ENCODE peak calls at places on chromosomes 2 and 18, in seven cellular contexts. R, Q, V, S, O, J and I are unnamed samples.

GRCh38 chr2:230414302-230414701 is 1.7 kb upstream of the SP100 start:
- DNase-seq in R (no peak), O (no peak), S (no peak), Q (no peak), V (no peak), J (no peak), I (no peak)

GRCh38 chr18:78492064-78492812 is 487.4 kb upstream of the SALL3 start:
- DNase-seq in S (no peak), O (no peak), Q (no peak), V (peak), R (no peak), J (no peak), I (no peak)

GRCh38 chr2:66901344-66901743 is 466.4 kb downstream of the MEIS1 start:
- DNase-seq in O (no peak), R (no peak), Q (no peak), S (no peak), J (no peak), V (no peak), I (no peak)

GRCh38 chr2:236345081-236345714 is 81.0 kb upstream of the ASB18 start:
- DNase-seq in V (no peak), O (no peak), J (no peak), Q (no peak), S (no peak), R (no peak), I (no peak)

GRCh38 chr2:180554330-180554729 is 426.1 kb upstream of the UBE2E3 start:
- DNase-seq in O (no peak), R (no peak), J (no peak), S (no peak), Q (no peak), V (no peak), I (no peak)

GRCh38 chr2:13003500-13003899 is 286.8 kb downstream of the TRIB2 start:
- DNase-seq in V (no peak), J (no peak), O (no peak), R (no peak), Q (no peak), S (no peak), I (no peak)

GRCh38 chr2:60552096-60552850 is 1.2 kb downstream of the BCL11A start:
- DNase-seq in J (no peak), R (no peak), V (peak), S (no peak), Q (no peak), O (no peak), I (no peak)

GRCh38 chr2:175414872-175415487 is 233.5 kb upstream of the ATP5MC3 start:
- DNase-seq in R (no peak), O (no peak), Q (no peak), V (peak), J (peak), S (peak), I (peak)

GRCh38 chr2:221285156-221285555 is 286.9 kb downstream of the EPHA4 start:
- DNase-seq in J (no peak), S (no peak), V (no peak), R (no peak), O (no peak), Q (no peak), I (no peak)

GRCh38 chr2:233386382-233387041 is 32.2 kb downstream of the DGKD start:
- DNase-seq in Q (peak), V (no peak), R (no peak), O (no peak), S (no peak), J (no peak), I (peak)

GRCh38 chr2:17916584-17916983 is 38.1 kb downstream of the KCNS3 start:
- DNase-seq in V (no peak), S (no peak), R (no peak), O (no peak), J (no peak), Q (no peak), I (no peak)

GRCh38 chr2:55010915-55011314 is 39.3 kb downstream of the RTN4 start:
- DNase-seq in R (no peak), Q (peak), J (no peak), V (no peak), O (no peak), S (peak), I (no peak)

GRCh38 chr18:75161629-75162028 is 47.3 kb downstream of the PTGR3 start:
- DNase-seq in Q (no peak), V (peak), S (peak), J (peak), O (peak), R (no peak), I (peak)

GRCh38 chr2:226959418-226959817 is 123.6 kb downstream of the RHBDD1 start:
- DNase-seq in V (no peak), O (no peak), R (no peak), Q (no peak), S (no peak), J (no peak), I (no peak)

GRCh38 chr2:190344275-190344827 is 962 bp downstream of the INPP1 start:
- DNase-seq in O (peak), S (peak), V (peak), Q (no peak), J (peak), R (no peak), I (no peak)

GRCh38 chr18:36406805-36407204 is 109.3 kb downstream of the FHOD3 start:
- DNase-seq in R (no peak), Q (no peak), O (no peak), S (no peak), V (no peak), J (no peak), I (no peak)

GRCh38 chr2:49192041-49192440 is 37.7 kb upstream of the FSHR start:
- DNase-seq in J (no peak), O (no peak), R (no peak), V (no peak), S (no peak), Q (no peak), I (no peak)

GRCh38 chr2:149595069-149595963 is 7.7 kb upstream of the MMADHC start:
- DNase-seq in S (no peak), J (no peak), Q (no peak), O (no peak), V (peak), R (no peak), I (no peak)

GRCh38 chr2:61011649-61012048 is 5.9 kb upstream of the PEX13 start:
- DNase-seq in J (no peak), Q (no peak), O (no peak), V (no peak), S (no peak), R (no peak), I (no peak)

GRCh38 chr18:51006061-51006818 is 23.8 kb upstream of the SMAD4 start:
- DNase-seq in O (no peak), J (no peak), R (no peak), S (no peak), Q (no peak), V (peak), I (no peak)

GRCh38 chr2:127656569-127657231 is 10.7 kb downstream of the GPR17 start:
- DNase-seq in Q (peak), J (no peak), S (no peak), R (no peak), O (no peak), V (no peak), I (no peak)

GRCh38 chr2:21018290-21018689 is 25.6 kb downstream of the APOB start:
- DNase-seq in Q (no peak), J (no peak), V (no peak), O (no peak), S (no peak), R (no peak), I (no peak)

GRCh38 chr2:227366861-227367800 is 12.0 kb downstream of the TM4SF20 start:
- DNase-seq in O (no peak), R (no peak), J (no peak), Q (no peak), S (no peak), V (no peak), I (no peak)

GRCh38 chr2:3624059-3624794 is 29.3 kb downstream of the COLEC11 start:
- DNase-seq in J (no peak), V (no peak), R (no peak), O (no peak), Q (peak), S (no peak), I (peak)

DNA sequence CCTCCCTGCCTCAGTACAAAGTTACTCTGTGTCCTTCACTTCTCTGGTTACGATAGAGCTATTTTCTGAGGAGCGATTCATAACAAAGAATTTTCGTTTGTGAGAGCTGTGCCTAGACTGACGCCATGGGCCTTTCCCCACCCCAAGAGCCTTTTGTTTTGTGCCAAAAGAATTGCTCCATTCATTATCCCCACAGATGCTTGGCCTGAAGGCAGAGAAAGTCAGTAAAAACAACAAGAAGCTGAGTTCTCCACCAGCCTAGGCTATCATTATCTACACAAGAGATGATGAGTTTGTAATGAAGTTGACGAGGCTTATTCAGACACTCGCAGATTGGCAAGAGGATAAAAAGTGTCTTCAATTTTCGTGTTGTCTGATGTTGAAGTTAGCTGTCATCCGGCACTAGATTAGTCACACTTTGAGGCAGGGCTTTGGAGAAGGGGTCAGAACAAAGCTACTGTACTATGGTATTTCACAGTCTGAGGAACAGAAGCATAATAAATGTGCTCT is 278.3 kb upstream of the FIGN start:
- DNase-seq in J (no peak), Q (no peak), S (no peak), V (no peak), R (no peak), O (no peak), I (peak)
- H3K27ac ChIP-seq in J (no peak), Q (no peak), S (no peak), V (no peak), R (no peak), O (no peak), I (no peak)

GRCh38 chr2:240146141-240146561 is 5.7 kb upstream of the OTOS start:
- DNase-seq in Q (no peak), J (no peak), O (no peak), S (no peak), V (no peak), R (no peak), I (no peak)

GRCh38 chr2:240145461-240145860 is 5.0 kb upstream of the OTOS start:
- DNase-seq in Q (no peak), O (no peak), S (no peak), J (no peak), V (no peak), R (no peak), I (no peak)

GRCh38 chr2:240147911-240148587 is 7.6 kb upstream of the OTOS start:
- DNase-seq in V (no peak), O (no peak), R (no peak), J (no peak), S (no peak), Q (no peak), I (no peak)

GRCh38 chr2:240146591-240147278 is 6.3 kb upstream of the OTOS start:
- DNase-seq in R (no peak), V (no peak), Q (no peak), J (no peak), O (no peak), S (no peak), I (no peak)

DNA sequence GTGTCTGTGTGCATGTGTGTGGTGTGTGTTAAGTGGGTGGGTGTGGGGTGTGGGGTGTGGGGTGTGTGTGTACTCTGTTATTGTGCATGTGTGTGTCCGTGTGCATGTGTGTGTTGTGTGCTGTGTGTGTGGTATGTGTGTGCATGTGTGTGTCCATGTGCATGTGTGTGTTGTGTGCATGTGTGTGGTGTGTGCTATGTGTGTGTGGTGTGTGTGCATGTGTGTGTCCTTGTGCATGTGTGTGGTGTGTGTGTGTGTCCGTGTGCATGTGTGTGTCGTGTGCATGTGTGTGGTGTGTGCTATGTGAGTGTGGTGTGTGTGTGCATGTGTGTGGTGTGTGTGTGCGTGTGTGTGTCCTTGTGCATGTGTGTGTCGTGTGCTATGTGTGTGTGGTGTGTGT is 6.9 kb upstream of the OTOS start:
- DNase-seq in S (no peak), Q (no peak), O (no peak), R (no peak), V (no peak), J (no peak), I (no peak)
- H3K27ac ChIP-seq in S (no peak), Q (no peak), O (no peak), R (no peak), V (no peak), J (no peak), I (no peak)

DNA sequence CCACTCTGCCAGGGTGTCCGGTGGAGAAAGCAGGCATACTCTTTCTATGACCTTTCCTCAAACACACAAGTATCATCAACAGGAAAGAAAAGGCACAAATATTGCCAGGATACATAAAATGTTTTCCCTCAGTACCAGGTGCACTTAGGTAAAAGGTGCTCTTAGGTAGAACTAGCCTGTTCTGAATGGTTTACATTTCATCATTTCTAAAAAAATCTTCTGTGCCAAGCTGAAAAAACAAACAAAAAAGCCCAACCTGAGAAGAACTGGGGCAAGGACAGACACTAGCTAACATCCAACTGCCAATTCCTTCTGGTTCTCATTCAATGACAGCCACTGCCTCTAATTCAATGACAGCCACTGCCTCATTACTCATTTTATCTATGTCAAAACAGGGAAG is 68.5 kb downstream of the SPIRE1 start:
- DNase-seq in V (no peak), J (no peak), S (no peak), Q (no peak), O (no peak), R (no peak), I (no peak)
- H3K27ac ChIP-seq in V (no peak), J (no peak), S (peak), Q (no peak), O (no peak), R (no peak), I (no peak)

DNA sequence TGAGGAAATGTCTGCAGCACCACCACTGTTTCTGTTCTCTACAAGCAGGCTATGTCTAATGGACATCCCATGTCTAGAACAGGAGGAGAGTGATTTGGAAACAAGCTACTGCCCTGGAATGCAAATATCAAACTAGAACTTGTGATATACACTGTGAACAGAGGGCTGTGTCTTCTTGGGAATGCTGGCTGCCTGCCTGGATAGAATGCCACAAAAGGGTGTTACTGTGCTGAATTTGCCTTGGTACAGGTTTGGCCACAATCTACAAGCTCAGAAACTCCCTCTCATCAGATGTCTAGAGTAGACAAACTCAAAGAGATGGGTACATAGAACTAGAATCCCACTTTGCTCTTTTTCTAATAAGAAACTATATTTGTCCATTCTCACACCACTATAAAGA is 170.5 kb downstream of the NYAP2 start:
- DNase-seq in Q (no peak), O (no peak), J (no peak), S (no peak), V (no peak), R (no peak), I (no peak)
- H3K27ac ChIP-seq in Q (no peak), O (no peak), J (no peak), S (no peak), V (no peak), R (no peak), I (no peak)

DNA sequence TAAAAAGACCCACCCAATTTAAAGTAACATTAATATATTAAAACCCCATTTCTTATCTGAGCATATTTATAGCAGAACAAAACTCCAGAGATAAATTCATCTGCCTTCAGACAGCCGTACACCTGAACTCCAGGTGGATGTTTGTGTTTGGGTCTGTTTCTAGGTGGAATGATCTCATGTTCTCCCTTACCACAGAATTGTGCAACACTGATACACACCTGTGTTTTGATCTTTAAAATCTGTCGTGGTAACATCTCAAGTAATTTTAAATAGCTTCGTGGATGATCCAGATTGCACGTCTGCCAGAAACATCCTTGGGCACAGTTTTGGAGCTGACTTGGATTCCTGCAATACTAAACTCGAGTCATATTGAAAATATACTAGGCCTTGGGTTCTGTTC is 207.5 kb upstream of the FOSL2 start:
- DNase-seq in O (no peak), S (no peak), J (no peak), Q (no peak), R (no peak), V (no peak), I (no peak)
- H3K27ac ChIP-seq in O (no peak), S (no peak), J (no peak), Q (no peak), R (no peak), V (no peak), I (no peak)

GRCh38 chr2:10003206-10004125 is 39.9 kb upstream of the KLF11 start:
- DNase-seq in Q (peak), O (no peak), R (no peak), J (no peak), S (no peak), V (no peak), I (no peak)
- H3K27ac ChIP-seq in Q (peak), O (no peak), R (no peak), J (no peak), S (no peak), V (no peak), I (peak)

GRCh38 chr18:77099501-77100370 is 32.8 kb downstream of the MBP start:
- DNase-seq in S (no peak), O (peak), J (no peak), V (peak), Q (no peak), R (peak), I (no peak)
- H3K27ac ChIP-seq in S (no peak), O (peak), J (peak), V (peak), Q (no peak), R (peak), I (peak)

GRCh38 chr18:12038082-12038660 is 55.5 kb upstream of the ANKRD62 start:
- DNase-seq in Q (no peak), S (no peak), R (no peak), J (peak), O (no peak), V (peak), I (peak)
- H3K27ac ChIP-seq in Q (peak), S (no peak), R (no peak), J (peak), O (no peak), V (no peak), I (peak)

DNA sequence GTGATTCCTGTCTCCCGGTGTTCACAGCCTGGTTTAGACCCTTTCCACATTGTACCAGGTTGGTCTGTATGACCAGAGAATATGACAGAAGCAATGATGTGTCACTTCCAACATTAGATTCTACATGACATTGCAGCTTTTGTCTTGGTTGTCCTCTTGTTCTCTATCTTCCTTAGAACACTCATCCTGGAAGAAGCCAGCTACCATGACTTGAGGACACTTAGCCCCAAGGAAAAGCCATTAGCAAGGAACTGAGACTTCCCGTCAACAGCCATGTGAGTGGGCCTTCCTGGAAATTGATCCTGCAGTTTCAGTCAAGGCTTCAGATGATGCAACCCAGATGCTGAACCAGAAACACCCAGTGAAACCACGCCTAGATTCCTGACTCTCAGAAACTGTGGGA is 143.3 kb downstream of the MREG start:
- DNase-seq in S (no peak), O (no peak), R (no peak), J (no peak), Q (no peak), V (peak), I (peak)
- H3K27ac ChIP-seq in S (no peak), O (no peak), R (no peak), J (no peak), Q (no peak), V (no peak), I (no peak)